ENCODE peak calls at places on chromosome 21, in ten cellular contexts. F is activated CD4-positive, CD25-positive, alpha-beta regulatory T cell; Z is activated T-cell treated with anti-CD3 and anti-CD28 coated beads, Interleukin-2, amount 50 U/mL, for 1 hour; B is GM12864; O is anterior cingulate cortex; X is fibroblast of the aortic adventitia; G is fibroblast of mammary gland; U is psoas muscle; D is NCI-H748 treated with DMSO at 0.1 percent for 48 hours; Y is PC-3. S is an unnamed sample.

GRCh38 chr21:37006521-37007291 is at the start of gene RIPPLY3:
- DNase-seq in G (no peak), F (no peak), U (no peak), Z (peak; percentile 37), Y (peak; percentile 45), O (no peak), X (peak; percentile 8), B (no peak), D (peak; percentile 8), S (no peak)

GRCh38 chr21:26495283-26495849 is 77.7 kb downstream of the CYYR1 start:
- DNase-seq in D (no peak), B (no peak), O (no peak), F (no peak), G (no peak), U (no peak), X (no peak), Y (no peak), Z (no peak), S (no peak)

GRCh38 chr21:46634427-46634826 is 1.0 kb upstream of the PRMT2 start:
- DNase-seq in G (no peak), Z (no peak), D (no peak), O (no peak), B (no peak), X (no peak), Y (peak; percentile 84), U (no peak), F (no peak), S (peak; percentile 17)

GRCh38 chr21:28521932-28522826 is 470.5 kb downstream of the LTN1 start:
- DNase-seq in G (peak; percentile 82), F (no peak), O (no peak), B (no peak), U (no peak), D (no peak), Y (peak; percentile 54), X (peak; percentile 88), Z (no peak), S (no peak)

GRCh38 chr21:39531777-39532333 is 80.1 kb downstream of the SH3BGR start:
- DNase-seq in G (no peak), B (no peak), U (no peak), O (no peak), F (no peak), Z (no peak), X (no peak), D (no peak), Y (peak; percentile 14), S (no peak)

GRCh38 chr21:46154155-46154954 is 1.0 kb downstream of the FTCD start:
- DNase-seq in Y (no peak), B (no peak), Z (peak; percentile 11), U (peak; percentile 44), F (no peak), D (no peak), G (no peak), X (no peak), O (no peak), S (no peak)

GRCh38 chr21:34707876-34708325 is 39.1 kb downstream of the CLIC6 start:
- DNase-seq in Z (no peak), Y (no peak), B (peak; percentile 80), G (no peak), U (no peak), F (no peak), O (no peak), D (no peak), X (no peak), S (peak; percentile 50)

GRCh38 chr21:45330851-45331261 is 43.2 kb upstream of the POFUT2 start:
- DNase-seq in U (peak; percentile 40), X (no peak), F (no peak), Y (no peak), D (no peak), O (no peak), B (no peak), G (no peak), Z (no peak), S (no peak)

GRCh38 chr21:17775431-17776126 is 43.6 kb downstream of the C21orf91 start:
- DNase-seq in U (no peak), F (peak; percentile 18), G (no peak), O (no peak), X (no peak), D (no peak), B (no peak), Y (no peak), Z (peak; percentile 54), S (peak; percentile 66)

GRCh38 chr21:18161841-18162240 is 82.8 kb upstream of the CHODL start:
- DNase-seq in F (no peak), Z (no peak), X (no peak), Y (no peak), U (no peak), B (no peak), G (no peak), D (no peak), O (no peak), S (no peak)

GRCh38 chr21:32135401-32136363 is 143.2 kb downstream of the MIS18A start:
- DNase-seq in D (no peak), B (peak; percentile 46), F (no peak), U (no peak), Z (no peak), X (no peak), O (no peak), G (peak; percentile 70), Y (no peak), S (no peak)

GRCh38 chr21:42865361-42866160 is 13.8 kb downstream of the WDR4 start:
- DNase-seq in F (no peak), U (peak; percentile 75), Z (no peak), B (no peak), D (no peak), Y (no peak), O (no peak), X (no peak), G (no peak), S (no peak)

GRCh38 chr21:17359781-17360180 is 153.1 kb upstream of the CXADR start:
- DNase-seq in F (no peak), Z (no peak), O (no peak), Y (no peak), G (no peak), U (no peak), D (no peak), B (no peak), X (no peak), S (no peak)

GRCh38 chr21:45377325-45377709 is 27.6 kb upstream of the COL18A1 start:
- DNase-seq in G (no peak), F (no peak), D (no peak), Z (no peak), Y (no peak), B (no peak), X (no peak), U (no peak), O (no peak), S (no peak)

GRCh38 chr21:17081193-17081592 is 431.6 kb upstream of the CXADR start:
- DNase-seq in B (no peak), O (no peak), Z (no peak), F (no peak), U (no peak), D (no peak), X (no peak), G (no peak), Y (no peak), S (no peak)

GRCh38 chr21:32717851-32718316 is 9.9 kb downstream of the SYNJ1 start:
- DNase-seq in G (no peak), Z (no peak), F (no peak), Y (no peak), U (no peak), O (no peak), X (no peak), D (no peak), B (no peak), S (no peak)

GRCh38 chr21:46035809-46036695 is 54.5 kb downstream of the COL6A1 start:
- DNase-seq in O (no peak), F (no peak), X (no peak), G (peak; percentile 94), Z (no peak), Y (no peak), U (no peak), B (no peak), D (no peak), S (no peak)

GRCh38 chr21:14734191-14734590 is 188.1 kb upstream of the SAMSN1 start:
- DNase-seq in F (no peak), B (peak; percentile 10), U (no peak), Z (no peak), G (no peak), Y (no peak), O (no peak), X (no peak), D (no peak), S (no peak)

GRCh38 chr21:45114072-45114471 is 39.7 kb downstream of the ADARB1 start:
- DNase-seq in X (no peak), B (no peak), F (no peak), Z (no peak), D (no peak), Y (no peak), G (no peak), U (no peak), O (no peak), S (no peak)

S was measured in CD8-positive, alpha-beta memory T cell.